ENCODE peak calls at places on chromosomes 6 and 20, in eight cellular contexts. One of them, this sample, is unnamed.

GRCh38 chr6:46888031-46888430 is 33.7 kb downstream of the ADGRF5 start:
- DNase-seq in cardiac fibroblast: peak
- DNase-seq in RWPE1: peak
- DNase-seq in colonic mucosa: no peak
- DNase-seq in Peyer's patch: no peak
- DNase-seq in mesothelial cell of epicardium: no peak
- DNase-seq in AG04450: no peak
- DNase-seq in AG09309: no peak
- DNase-seq in this sample: no peak

GRCh38 chr6:168342626-168343025 is 23.0 kb upstream of the DACT2 start:
- DNase-seq in cardiac fibroblast: no peak
- DNase-seq in RWPE1: peak
- DNase-seq in colonic mucosa: peak
- DNase-seq in Peyer's patch: no peak
- DNase-seq in mesothelial cell of epicardium: peak
- DNase-seq in AG04450: no peak
- DNase-seq in AG09309: no peak
- DNase-seq in this sample: no peak

GRCh38 chr6:37182736-37183590 is 13.0 kb downstream of the PIM1 start:
- DNase-seq in cardiac fibroblast: peak
- DNase-seq in RWPE1: no peak
- DNase-seq in colonic mucosa: no peak
- DNase-seq in Peyer's patch: peak
- DNase-seq in mesothelial cell of epicardium: no peak
- DNase-seq in AG04450: no peak
- DNase-seq in AG09309: no peak
- DNase-seq in this sample: no peak

GRCh38 chr20:55386686-55387085 is 618.6 kb downstream of the CBLN4 start:
- DNase-seq in cardiac fibroblast: no peak
- DNase-seq in RWPE1: peak
- DNase-seq in colonic mucosa: no peak
- DNase-seq in Peyer's patch: no peak
- DNase-seq in mesothelial cell of epicardium: no peak
- DNase-seq in AG04450: no peak
- DNase-seq in AG09309: no peak
- DNase-seq in this sample: no peak

GRCh38 chr6:135012764-135013163 is 41.9 kb downstream of the HBS1L start:
- DNase-seq in cardiac fibroblast: peak
- DNase-seq in RWPE1: no peak
- DNase-seq in colonic mucosa: no peak
- DNase-seq in Peyer's patch: no peak
- DNase-seq in mesothelial cell of epicardium: no peak
- DNase-seq in AG04450: peak
- DNase-seq in AG09309: peak
- DNase-seq in this sample: no peak

GRCh38 chr6:64527899-64528298 is 892.3 kb downstream of the PHF3 start:
- DNase-seq in cardiac fibroblast: no peak
- DNase-seq in RWPE1: no peak
- DNase-seq in colonic mucosa: no peak
- DNase-seq in Peyer's patch: no peak
- DNase-seq in mesothelial cell of epicardium: no peak
- DNase-seq in AG04450: no peak
- DNase-seq in AG09309: no peak
- DNase-seq in this sample: no peak

GRCh38 chr20:62721511-62722197 is 13.0 kb downstream of the NTSR1 start:
- DNase-seq in cardiac fibroblast: no peak
- DNase-seq in RWPE1: no peak
- DNase-seq in colonic mucosa: no peak
- DNase-seq in Peyer's patch: no peak
- DNase-seq in mesothelial cell of epicardium: no peak
- DNase-seq in AG04450: no peak
- DNase-seq in AG09309: no peak
- DNase-seq in this sample: no peak

GRCh38 chr6:114747995-114748625 is 405.3 kb upstream of the HS3ST5 start:
- DNase-seq in cardiac fibroblast: peak
- DNase-seq in RWPE1: peak
- DNase-seq in colonic mucosa: peak
- DNase-seq in Peyer's patch: peak
- DNase-seq in mesothelial cell of epicardium: peak
- DNase-seq in AG04450: peak
- DNase-seq in AG09309: peak
- DNase-seq in this sample: peak

GRCh38 chr6:169966312-169967181 is 215.1 kb downstream of the ERMARD start:
- DNase-seq in cardiac fibroblast: no peak
- DNase-seq in RWPE1: no peak
- DNase-seq in colonic mucosa: peak
- DNase-seq in Peyer's patch: peak
- DNase-seq in mesothelial cell of epicardium: peak
- DNase-seq in AG04450: no peak
- DNase-seq in AG09309: no peak
- DNase-seq in this sample: no peak

GRCh38 chr20:21971436-21971835 is 266.0 kb downstream of the PAX1 start:
- DNase-seq in cardiac fibroblast: no peak
- DNase-seq in RWPE1: no peak
- DNase-seq in colonic mucosa: no peak
- DNase-seq in Peyer's patch: no peak
- DNase-seq in mesothelial cell of epicardium: no peak
- DNase-seq in AG04450: no peak
- DNase-seq in AG09309: no peak
- DNase-seq in this sample: no peak

GRCh38 chr20:21968486-21968885 is 263.0 kb downstream of the PAX1 start:
- DNase-seq in cardiac fibroblast: no peak
- DNase-seq in RWPE1: no peak
- DNase-seq in colonic mucosa: no peak
- DNase-seq in Peyer's patch: no peak
- DNase-seq in mesothelial cell of epicardium: no peak
- DNase-seq in AG04450: no peak
- DNase-seq in AG09309: no peak
- DNase-seq in this sample: no peak
- TF ChIP-seq CTCF in cardiac fibroblast: no peak
- TF ChIP-seq CTCF in RWPE1: no peak
- TF ChIP-seq CTCF in colonic mucosa: no peak
- TF ChIP-seq CTCF in Peyer's patch: no peak
- TF ChIP-seq CTCF in mesothelial cell of epicardium: no peak
- TF ChIP-seq CTCF in AG04450: no peak
- TF ChIP-seq CTCF in AG09309: peak
- TF ChIP-seq CTCF in this sample: no peak

GRCh38 chr6:157019115-157019628 is 242.0 kb downstream of the ARID1B start:
- DNase-seq in cardiac fibroblast: no peak
- DNase-seq in RWPE1: no peak
- DNase-seq in colonic mucosa: no peak
- DNase-seq in Peyer's patch: no peak
- DNase-seq in mesothelial cell of epicardium: no peak
- DNase-seq in AG04450: no peak
- DNase-seq in AG09309: no peak
- DNase-seq in this sample: no peak

GRCh38 chr6:157022022-157022740 is 245.0 kb downstream of the ARID1B start:
- DNase-seq in cardiac fibroblast: peak
- DNase-seq in RWPE1: peak
- DNase-seq in colonic mucosa: peak
- DNase-seq in Peyer's patch: peak
- DNase-seq in mesothelial cell of epicardium: peak
- DNase-seq in AG04450: peak
- DNase-seq in AG09309: peak
- DNase-seq in this sample: peak

GRCh38 chr6:157019733-157020132 is 242.6 kb downstream of the ARID1B start:
- DNase-seq in cardiac fibroblast: peak
- DNase-seq in RWPE1: no peak
- DNase-seq in colonic mucosa: no peak
- DNase-seq in Peyer's patch: no peak
- DNase-seq in mesothelial cell of epicardium: no peak
- DNase-seq in AG04450: no peak
- DNase-seq in AG09309: no peak
- DNase-seq in this sample: no peak

GRCh38 chr6:157020398-157021266 is 243.5 kb downstream of the ARID1B start:
- DNase-seq in cardiac fibroblast: peak
- DNase-seq in RWPE1: peak
- DNase-seq in colonic mucosa: peak
- DNase-seq in Peyer's patch: peak
- DNase-seq in mesothelial cell of epicardium: no peak
- DNase-seq in AG04450: no peak
- DNase-seq in AG09309: no peak
- DNase-seq in this sample: peak

DNA sequence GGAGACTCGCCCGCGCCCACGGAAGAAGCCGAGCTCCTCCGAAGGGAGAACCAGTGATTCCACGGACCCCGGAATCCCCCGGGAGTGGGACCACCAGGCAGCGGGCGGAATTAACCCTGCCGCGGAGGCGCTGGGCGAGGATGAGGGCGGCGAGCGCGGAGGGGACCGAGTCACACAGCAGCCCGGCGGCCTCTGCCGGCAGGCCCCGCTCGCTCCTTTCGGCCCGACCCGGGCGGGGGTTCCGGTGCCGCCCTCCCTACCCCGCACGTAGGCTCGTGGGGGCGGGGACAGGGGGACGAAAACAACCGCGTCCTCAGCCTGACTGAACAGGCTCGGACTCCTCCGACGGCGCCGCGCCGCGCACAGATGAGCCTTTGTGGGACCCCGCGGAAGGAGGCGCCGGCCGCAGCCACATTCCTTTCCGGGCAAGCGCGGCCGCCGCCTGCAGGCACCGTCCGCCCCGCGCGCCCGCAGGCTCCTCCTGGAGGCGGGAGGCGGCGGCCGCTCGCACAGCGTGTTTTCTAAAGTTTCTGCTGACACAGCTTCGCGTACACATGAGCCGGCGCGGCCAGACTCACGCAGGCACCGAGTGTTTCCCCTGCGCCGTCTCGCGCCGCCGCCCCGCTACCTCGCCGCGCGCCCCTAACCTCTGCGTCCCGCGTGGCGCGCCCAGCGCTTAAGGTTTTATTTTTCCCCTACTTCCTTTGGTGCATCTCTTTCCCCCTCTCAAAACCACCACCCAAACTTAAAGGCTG is 244.3 kb downstream of the ARID1B start:
- DNase-seq in cardiac fibroblast: peak
- DNase-seq in RWPE1: peak
- DNase-seq in colonic mucosa: peak
- DNase-seq in Peyer's patch: peak
- DNase-seq in mesothelial cell of epicardium: peak
- DNase-seq in AG04450: peak
- DNase-seq in AG09309: peak
- DNase-seq in this sample: peak
- TF ChIP-seq CTCF in cardiac fibroblast: no peak
- TF ChIP-seq CTCF in RWPE1: peak
- TF ChIP-seq CTCF in colonic mucosa: peak
- TF ChIP-seq CTCF in Peyer's patch: no peak
- TF ChIP-seq CTCF in mesothelial cell of epicardium: peak
- TF ChIP-seq CTCF in AG04450: peak
- TF ChIP-seq CTCF in AG09309: peak
- TF ChIP-seq CTCF in this sample: peak

DNA sequence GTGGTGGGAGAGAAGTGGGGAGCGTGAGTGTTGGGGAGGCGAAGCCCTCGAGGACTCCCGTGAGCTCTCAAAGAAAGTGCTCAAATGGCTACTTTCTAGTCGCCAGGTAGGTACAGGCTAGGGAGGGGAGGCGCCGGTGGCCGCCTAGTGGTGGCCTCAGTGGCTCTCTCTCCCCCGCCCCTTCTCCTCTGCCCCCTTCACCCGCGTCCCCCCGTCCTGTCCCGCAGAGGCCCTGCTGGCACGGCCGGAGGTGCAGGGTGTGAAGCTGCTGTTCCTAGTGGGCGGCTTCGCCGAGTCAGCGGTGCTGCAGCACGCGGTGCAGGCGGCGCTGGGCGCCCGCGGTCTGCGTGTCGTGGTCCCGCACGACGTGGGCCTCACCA is 16.3 kb downstream of the ADISSP start:
- DNase-seq in cardiac fibroblast: no peak
- DNase-seq in RWPE1: no peak
- DNase-seq in colonic mucosa: no peak
- DNase-seq in Peyer's patch: no peak
- DNase-seq in mesothelial cell of epicardium: no peak
- DNase-seq in AG04450: no peak
- DNase-seq in AG09309: no peak
- DNase-seq in this sample: no peak
- TF ChIP-seq CTCF in cardiac fibroblast: no peak
- TF ChIP-seq CTCF in RWPE1: no peak
- TF ChIP-seq CTCF in colonic mucosa: no peak
- TF ChIP-seq CTCF in Peyer's patch: no peak
- TF ChIP-seq CTCF in mesothelial cell of epicardium: no peak
- TF ChIP-seq CTCF in AG04450: no peak
- TF ChIP-seq CTCF in AG09309: no peak
- TF ChIP-seq CTCF in this sample: no peak

GRCh38 chr20:32577023-32577422 is 8.1 kb downstream of the NOL4L start:
- DNase-seq in cardiac fibroblast: no peak
- DNase-seq in RWPE1: no peak
- DNase-seq in colonic mucosa: no peak
- DNase-seq in Peyer's patch: no peak
- DNase-seq in mesothelial cell of epicardium: no peak
- DNase-seq in AG04450: no peak
- DNase-seq in AG09309: no peak
- DNase-seq in this sample: no peak
- TF ChIP-seq CTCF in cardiac fibroblast: no peak
- TF ChIP-seq CTCF in RWPE1: no peak
- TF ChIP-seq CTCF in colonic mucosa: no peak
- TF ChIP-seq CTCF in Peyer's patch: no peak
- TF ChIP-seq CTCF in mesothelial cell of epicardium: peak
- TF ChIP-seq CTCF in AG04450: peak
- TF ChIP-seq CTCF in AG09309: no peak
- TF ChIP-seq CTCF in this sample: no peak

DNA sequence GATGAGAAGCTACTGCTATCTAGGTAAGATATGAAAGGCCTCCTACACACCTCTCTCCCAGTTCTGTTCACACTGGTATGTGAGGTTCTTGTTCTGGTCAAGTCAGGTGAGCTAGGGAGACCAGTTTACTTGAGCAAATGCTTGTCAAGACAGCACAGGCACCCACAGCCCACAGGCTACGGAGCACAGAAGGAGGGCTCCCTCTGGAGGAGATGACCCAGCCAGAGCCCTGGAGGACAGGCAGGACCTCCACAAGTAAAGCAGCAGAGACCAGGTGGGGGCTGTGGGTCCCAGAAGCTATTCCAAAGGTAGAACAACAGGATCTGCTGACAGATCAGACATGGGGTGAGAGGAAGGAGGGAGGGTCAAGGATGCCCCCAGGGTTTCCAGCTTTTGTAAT is 13.2 kb downstream of the MMP24OS start:
- DNase-seq in cardiac fibroblast: no peak
- DNase-seq in RWPE1: no peak
- DNase-seq in colonic mucosa: no peak
- DNase-seq in Peyer's patch: no peak
- DNase-seq in mesothelial cell of epicardium: no peak
- DNase-seq in AG04450: no peak
- DNase-seq in AG09309: no peak
- DNase-seq in this sample: no peak
- TF ChIP-seq CTCF in cardiac fibroblast: peak
- TF ChIP-seq CTCF in RWPE1: no peak
- TF ChIP-seq CTCF in colonic mucosa: no peak
- TF ChIP-seq CTCF in Peyer's patch: no peak
- TF ChIP-seq CTCF in mesothelial cell of epicardium: no peak
- TF ChIP-seq CTCF in AG04450: peak
- TF ChIP-seq CTCF in AG09309: peak
- TF ChIP-seq CTCF in this sample: peak